ENCODE peak calls at places on chromosomes 1 and 21, in nine cellular contexts. T, L, O, Q, C, G, I, J and W are unnamed samples.

GRCh38 chr21:43268804-43269186 is 100.0 kb downstream of the CRYAA start:
- DNase-seq in T (no peak), L (no peak), O (no peak), Q (no peak), C (peak; percentile 39), G (no peak), I (no peak), J (no peak), W (no peak)

GRCh38 chr1:158272681-158273080 is 17.0 kb upstream of the CD1C start:
- DNase-seq in T (no peak), L (no peak), O (peak; percentile 4), Q (no peak), C (no peak), G (no peak), I (no peak), J (no peak), W (no peak)

GRCh38 chr1:76942549-76942948 is 75.3 kb downstream of the ST6GALNAC5 start:
- DNase-seq in T (no peak), L (no peak), O (no peak), Q (peak; percentile 18), C (no peak), G (no peak), I (no peak), J (no peak), W (no peak)

GRCh38 chr1:64505944-64506658 is 36.2 kb downstream of the CACHD1 start:
- DNase-seq in T (no peak), L (no peak), O (peak; percentile 54), Q (no peak), C (peak; percentile 60), G (no peak), I (no peak), J (no peak), W (no peak)

GRCh38 chr1:5564578-5565257 is 427.5 kb downstream of the NPHP4 start:
- DNase-seq in T (no peak), L (no peak), O (no peak), Q (no peak), C (no peak), G (no peak), I (no peak), J (peak; percentile 68), W (no peak)

GRCh38 chr1:66305927-66306326 is 228.0 kb upstream of the SGIP1 start:
- DNase-seq in T (no peak), L (no peak), O (no peak), Q (no peak), C (no peak), G (no peak), I (no peak), J (no peak), W (no peak)

GRCh38 chr1:1832820-1833219 is 54.5 kb upstream of the NADK start:
- DNase-seq in T (no peak), L (no peak), O (peak; percentile 27), Q (no peak), C (no peak), G (no peak), I (no peak), J (no peak), W (no peak)

GRCh38 chr1:109761227-109762038 is 2.3 kb downstream of the EPS8L3 start:
- DNase-seq in T (peak; percentile 73), L (no peak), O (no peak), Q (no peak), C (peak; percentile 35), G (no peak), I (no peak), J (peak; percentile 77), W (peak; percentile 18)

GRCh38 chr1:192011525-192011924 is 146.7 kb upstream of the RGS18 start:
- DNase-seq in T (no peak), L (no peak), O (no peak), Q (no peak), C (no peak), G (no peak), I (no peak), J (no peak), W (no peak)

GRCh38 chr1:150168960-150169565 is 19.3 kb downstream of the PLEKHO1 start:
- DNase-seq in T (peak; percentile 85), L (peak; percentile 64), O (peak; percentile 78), Q (peak; percentile 70), C (peak; percentile 80), G (peak; percentile 70), I (no peak), J (peak; percentile 87), W (no peak)

GRCh38 chr1:164443836-164444235 is 115.1 kb upstream of the PBX1 start:
- DNase-seq in T (no peak), L (no peak), O (no peak), Q (no peak), C (no peak), G (no peak), I (no peak), J (no peak), W (no peak)

GRCh38 chr1:164443166-164443565 is 115.8 kb upstream of the PBX1 start:
- DNase-seq in T (no peak), L (no peak), O (no peak), Q (peak; percentile 21), C (no peak), G (no peak), I (no peak), J (no peak), W (no peak)

GRCh38 chr1:164446020-164446419 is 113.0 kb upstream of the PBX1 start:
- DNase-seq in T (no peak), L (no peak), O (no peak), Q (no peak), C (no peak), G (no peak), I (no peak), J (no peak), W (no peak)

GRCh38 chr1:164440222-164440621 is 118.8 kb upstream of the PBX1 start:
- DNase-seq in T (no peak), L (no peak), O (peak; percentile 13), Q (peak; percentile 38), C (no peak), G (peak; percentile 6), I (no peak), J (no peak), W (no peak)
- TF ChIP-seq CTCF in T (no peak), L (peak; percentile 53), O (peak; percentile 51), Q (peak; percentile 52), C (peak; percentile 34), G (peak; percentile 10), I (peak; percentile 40), J (peak; percentile 54), W (peak; percentile 39)

GRCh38 chr1:58013237-58013636 is 533.3 kb downstream of the OMA1 start:
- DNase-seq in T (no peak), L (no peak), O (no peak), Q (no peak), C (no peak), G (peak; percentile 3), I (no peak), J (no peak), W (no peak)
- TF ChIP-seq CTCF in T (no peak), L (peak; percentile 38), O (no peak), Q (no peak), C (no peak), G (no peak), I (no peak), J (no peak), W (no peak)

GRCh38 chr1:103788377-103788776 is 38.7 kb downstream of the AMY1C start:
- DNase-seq in T (no peak), L (no peak), O (peak; percentile 60), Q (peak; percentile 1), C (no peak), G (peak; percentile 21), I (no peak), J (no peak), W (no peak)
- TF ChIP-seq CTCF in T (no peak), L (peak; percentile 59), O (peak; percentile 67), Q (no peak), C (peak; percentile 15), G (no peak), I (no peak), J (peak; percentile 47), W (peak; percentile 51)

DNA sequence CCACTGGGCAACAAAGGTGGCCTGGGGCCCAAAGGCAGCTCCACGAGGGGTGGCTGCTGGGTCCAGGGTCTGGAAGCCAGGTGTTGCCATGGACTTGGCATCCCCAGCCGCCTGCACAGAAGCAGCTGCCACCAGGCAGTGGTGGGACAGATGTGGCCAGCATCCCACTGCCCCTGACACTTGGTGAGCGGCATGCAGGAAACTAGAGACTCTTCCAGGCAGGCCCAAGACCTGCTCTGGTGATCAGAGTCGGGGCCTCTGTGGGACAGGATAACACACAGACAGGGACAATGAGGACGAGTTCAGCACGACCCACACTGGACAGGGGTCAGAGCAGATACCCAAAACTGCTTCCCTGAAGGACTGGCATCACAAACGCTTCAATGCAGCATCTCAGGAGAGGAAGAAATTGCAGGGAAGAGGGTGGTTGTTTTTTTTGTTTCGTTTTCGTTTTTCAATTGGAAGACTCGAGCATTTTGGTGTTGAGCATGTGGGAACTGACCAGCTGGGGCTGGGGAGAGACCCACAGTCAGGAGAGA is 34.1 kb upstream of the RNF187 start:
- DNase-seq in T (no peak), L (no peak), O (no peak), Q (no peak), C (no peak), G (no peak), I (no peak), J (no peak), W (no peak)
- TF ChIP-seq CTCF in T (no peak), L (no peak), O (no peak), Q (no peak), C (no peak), G (no peak), I (no peak), J (no peak), W (no peak)

DNA sequence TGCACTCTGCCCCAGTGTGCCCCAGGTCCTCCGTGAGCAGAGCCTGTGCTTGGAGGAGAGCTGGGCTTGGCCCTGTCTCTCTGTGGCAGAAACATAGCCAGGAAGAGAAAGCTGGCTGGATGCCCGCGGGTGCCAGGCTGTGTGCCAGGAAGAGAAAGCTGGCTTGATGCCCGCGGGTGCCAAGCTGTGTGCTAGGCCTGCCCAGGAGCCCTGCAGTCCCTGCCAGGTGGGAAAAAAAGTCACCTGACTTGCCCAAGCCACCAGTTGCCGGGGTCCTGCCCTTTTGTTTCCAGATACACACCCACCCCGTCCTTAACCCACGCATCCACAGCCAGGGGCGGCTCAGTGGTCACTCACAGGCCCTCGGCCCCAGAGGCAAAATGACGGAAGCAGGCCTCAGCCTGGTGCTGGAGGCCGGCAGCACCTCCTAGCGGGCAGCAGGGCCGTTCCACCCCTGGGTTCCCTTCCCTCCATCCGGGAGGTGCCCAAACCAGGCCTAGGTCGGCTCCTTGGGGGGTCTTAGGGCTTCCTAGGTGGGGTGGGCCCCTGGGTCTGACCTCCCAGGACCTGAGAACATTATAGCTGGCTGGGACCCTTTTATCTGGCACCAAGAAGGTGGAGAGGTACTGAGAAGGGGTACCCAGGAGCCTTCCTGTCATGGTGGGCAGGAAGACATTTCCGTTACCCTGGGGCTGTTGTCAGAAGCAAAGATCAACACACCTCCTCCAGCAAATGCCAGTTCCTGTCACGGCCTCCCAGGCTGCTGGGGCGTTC is 9.1 kb downstream of the ITGB2 start:
- DNase-seq in T (no peak), L (no peak), O (peak; percentile 92), Q (no peak), C (peak; percentile 87), G (no peak), I (no peak), J (no peak), W (peak; percentile 53)
- TF ChIP-seq CTCF in T (peak; percentile 62), L (no peak), O (peak; percentile 93), Q (no peak), C (peak; percentile 67), G (no peak), I (no peak), J (no peak), W (no peak)

GRCh38 chr21:20739421-20739820 is 258.8 kb upstream of the NCAM2 start:
- DNase-seq in T (no peak), L (no peak), O (peak; percentile 25), Q (no peak), C (no peak), G (peak; percentile 31), I (no peak), J (no peak), W (no peak)
- TF ChIP-seq CTCF in T (no peak), L (peak; percentile 39), O (peak; percentile 42), Q (no peak), C (no peak), G (peak; percentile 41), I (no peak), J (peak; percentile 11), W (no peak)

GRCh38 chr1:223708001-223708359 is 4.4 kb upstream of the CAPN2 start:
- DNase-seq in T (no peak), L (no peak), O (no peak), Q (no peak), C (no peak), G (no peak), I (no peak), J (no peak), W (no peak)
- TF ChIP-seq CTCF in T (no peak), L (peak; percentile 30), O (peak; percentile 45), Q (peak; percentile 41), C (peak; percentile 20), G (peak; percentile 6), I (no peak), J (peak; percentile 13), W (no peak)